ENCODE peak calls at places on chromosome 22, in eight cellular contexts. L is SJSA1, G is adipocyte, N is pancreas, K is left ventricle myocardium inferior, Q is fibroblast of lung, U is SK-N-MC, A is fibroblast of mammary gland. S is an unnamed sample.

GRCh38 chr22:50739279-50739691 is 1.3 kb downstream of the ACR start:
- DNase-seq in L (no peak), G (no peak), N (peak), K (no peak), Q (no peak), U (no peak), A (no peak), S (no peak)

GRCh38 chr22:17369553-17370035 is 334 bp downstream of the CECR2 start:
- DNase-seq in L (no peak), G (peak), N (peak), K (peak), Q (no peak), U (no peak), A (no peak), S (peak)

GRCh38 chr22:21977814-21978213 is 4.8 kb downstream of the TOP3B start:
- DNase-seq in L (no peak), G (no peak), N (no peak), K (no peak), Q (no peak), U (no peak), A (no peak), S (no peak)

GRCh38 chr22:23107487-23108323 is 34.1 kb downstream of the RSPH14 start:
- DNase-seq in L (no peak), G (no peak), N (no peak), K (no peak), Q (no peak), U (no peak), A (no peak), S (no peak)

GRCh38 chr22:24060375-24060788 is 49.3 kb downstream of the CABIN1 start:
- DNase-seq in L (peak), G (peak), N (no peak), K (no peak), Q (peak), U (no peak), A (peak), S (peak)

GRCh38 chr22:48979482-48979881 is 848.2 kb downstream of the BRD1 start:
- DNase-seq in L (no peak), G (no peak), N (no peak), K (no peak), Q (no peak), U (no peak), A (peak), S (no peak)

GRCh38 chr22:46073683-46074504 is 76.4 kb upstream of the PPARA start:
- DNase-seq in L (no peak), G (peak), N (no peak), K (peak), Q (peak), U (no peak), A (peak), S (peak)

GRCh38 chr22:17774206-17774927 is at the start of gene BID:
- DNase-seq in L (no peak), G (peak), N (no peak), K (peak), Q (peak), U (no peak), A (no peak), S (no peak)

GRCh38 chr22:31579835-31580242 is 82.2 kb downstream of the PISD start:
- DNase-seq in L (no peak), G (no peak), N (no peak), K (no peak), Q (no peak), U (no peak), A (no peak), S (peak)

GRCh38 chr22:37675930-37676571 is 615 bp downstream of the LGALS1 start:
- DNase-seq in L (peak), G (peak), N (peak), K (peak), Q (peak), U (no peak), A (peak), S (peak)

GRCh38 chr22:35346596-35347220 is 34.2 kb upstream of the HMOX1 start:
- DNase-seq in L (no peak), G (no peak), N (no peak), K (no peak), Q (no peak), U (no peak), A (no peak), S (no peak)

GRCh38 chr22:50048066-50048765 is 9.9 kb downstream of the TTLL8 start:
- DNase-seq in L (no peak), G (no peak), N (no peak), K (no peak), Q (no peak), U (no peak), A (no peak), S (no peak)

GRCh38 chr22:21738966-21739365 is 3.4 kb upstream of the YPEL1 start:
- DNase-seq in L (peak), G (no peak), N (no peak), K (no peak), Q (no peak), U (no peak), A (no peak), S (no peak)

GRCh38 chr22:23278883-23279675 is 98.8 kb downstream of the BCR start:
- DNase-seq in L (no peak), G (no peak), N (peak), K (no peak), Q (peak), U (no peak), A (peak), S (no peak)

GRCh38 chr22:21939392-21940319 is 13.0 kb downstream of the PPM1F start:
- DNase-seq in L (no peak), G (peak), N (no peak), K (no peak), Q (no peak), U (no peak), A (peak), S (no peak)

GRCh38 chr22:17629167-17629489 is 579 bp upstream of the ATP6V1E1 start:
- DNase-seq in L (no peak), G (no peak), N (no peak), K (no peak), Q (peak), U (no peak), A (no peak), S (no peak)

GRCh38 chr22:24985824-24986214 is 33.3 kb downstream of the KIAA1671 start:
- DNase-seq in L (peak), G (no peak), N (no peak), K (no peak), Q (peak), U (no peak), A (peak), S (peak)

GRCh38 chr22:47143249-47143938 is 380.9 kb downstream of the TBC1D22A start:
- DNase-seq in L (no peak), G (no peak), N (no peak), K (no peak), Q (no peak), U (no peak), A (no peak), S (no peak)

GRCh38 chr22:37303821-37304274 is 21.5 kb downstream of the CYTH4 start:
- DNase-seq in L (peak), G (peak), N (no peak), K (no peak), Q (peak), U (no peak), A (peak), S (peak)

GRCh38 chr22:23898006-23898974 is 4.1 kb downstream of the MIF start:
- DNase-seq in L (no peak), G (no peak), N (no peak), K (no peak), Q (no peak), U (no peak), A (no peak), S (no peak)

GRCh38 chr22:50086526-50086925 is 1.3 kb upstream of the MLC1 start:
- DNase-seq in L (no peak), G (peak), N (no peak), K (no peak), Q (peak), U (no peak), A (peak), S (peak)

GRCh38 chr22:17842386-17842785 is 68.1 kb upstream of the BID start:
- DNase-seq in L (no peak), G (no peak), N (no peak), K (no peak), Q (no peak), U (no peak), A (no peak), S (peak)

GRCh38 chr22:35894464-35894878 is 134.2 kb downstream of the RBFOX2 start:
- DNase-seq in L (no peak), G (no peak), N (no peak), K (no peak), Q (no peak), U (no peak), A (no peak), S (peak)

GRCh38 chr22:17832665-17833064 is 58.4 kb upstream of the BID start:
- DNase-seq in L (no peak), G (no peak), N (no peak), K (peak), Q (no peak), U (no peak), A (no peak), S (no peak)

GRCh38 chr22:22903355-22903777 is 15.8 kb downstream of the IGLL5 start:
- DNase-seq in L (no peak), G (no peak), N (no peak), K (no peak), Q (no peak), U (no peak), A (no peak), S (no peak)

GRCh38 chr22:48781391-48781790 is 1046.3 kb downstream of the BRD1 start:
- DNase-seq in L (peak), G (no peak), N (no peak), K (no peak), Q (no peak), U (no peak), A (no peak), S (no peak)

GRCh38 chr22:32144875-32145274 is 14.2 kb downstream of the C22orf42 start:
- DNase-seq in L (no peak), G (no peak), N (no peak), K (no peak), Q (no peak), U (peak), A (no peak), S (no peak)

GRCh38 chr22:47933891-47934290 is 1171.4 kb downstream of the TBC1D22A start:
- DNase-seq in L (peak), G (no peak), N (no peak), K (no peak), Q (no peak), U (no peak), A (no peak), S (no peak)

GRCh38 chr22:46067159-46068111 is 82.9 kb upstream of the PPARA start:
- DNase-seq in L (no peak), G (no peak), N (peak), K (peak), Q (peak), U (no peak), A (peak), S (no peak)

GRCh38 chr22:46797355-46797754 is 34.9 kb downstream of the TBC1D22A start:
- DNase-seq in L (peak), G (no peak), N (no peak), K (no peak), Q (peak), U (no peak), A (peak), S (peak)

GRCh38 chr22:17436981-17437410 is 67.7 kb downstream of the CECR2 start:
- DNase-seq in L (no peak), G (no peak), N (no peak), K (no peak), Q (no peak), U (no peak), A (no peak), S (no peak)

GRCh38 chr22:23838686-23839468 is at the start of gene DERL3:
- DNase-seq in L (no peak), G (peak), N (peak), K (peak), Q (peak), U (peak), A (peak), S (peak)

GRCh38 chr22:40008726-40009125 is 14.0 kb downstream of the FAM83F start:
- DNase-seq in L (no peak), G (no peak), N (no peak), K (no peak), Q (peak), U (no peak), A (no peak), S (peak)

GRCh38 chr22:50504245-50505211 is 3.0 kb downstream of the LMF2 start:
- DNase-seq in L (peak), G (no peak), N (peak), K (no peak), Q (no peak), U (no peak), A (no peak), S (no peak)

GRCh38 chr22:46088541-46089311 is 61.6 kb upstream of the PPARA start:
- DNase-seq in L (no peak), G (peak), N (no peak), K (peak), Q (peak), U (no peak), A (peak), S (peak)

GRCh38 chr22:27195104-27195503 is 537.7 kb downstream of the MIAT start:
- DNase-seq in L (no peak), G (no peak), N (no peak), K (peak), Q (no peak), U (no peak), A (no peak), S (no peak)

GRCh38 chr22:48889209-48889830 is 938.4 kb downstream of the BRD1 start:
- DNase-seq in L (peak), G (no peak), N (no peak), K (peak), Q (no peak), U (no peak), A (no peak), S (no peak)

DNA sequence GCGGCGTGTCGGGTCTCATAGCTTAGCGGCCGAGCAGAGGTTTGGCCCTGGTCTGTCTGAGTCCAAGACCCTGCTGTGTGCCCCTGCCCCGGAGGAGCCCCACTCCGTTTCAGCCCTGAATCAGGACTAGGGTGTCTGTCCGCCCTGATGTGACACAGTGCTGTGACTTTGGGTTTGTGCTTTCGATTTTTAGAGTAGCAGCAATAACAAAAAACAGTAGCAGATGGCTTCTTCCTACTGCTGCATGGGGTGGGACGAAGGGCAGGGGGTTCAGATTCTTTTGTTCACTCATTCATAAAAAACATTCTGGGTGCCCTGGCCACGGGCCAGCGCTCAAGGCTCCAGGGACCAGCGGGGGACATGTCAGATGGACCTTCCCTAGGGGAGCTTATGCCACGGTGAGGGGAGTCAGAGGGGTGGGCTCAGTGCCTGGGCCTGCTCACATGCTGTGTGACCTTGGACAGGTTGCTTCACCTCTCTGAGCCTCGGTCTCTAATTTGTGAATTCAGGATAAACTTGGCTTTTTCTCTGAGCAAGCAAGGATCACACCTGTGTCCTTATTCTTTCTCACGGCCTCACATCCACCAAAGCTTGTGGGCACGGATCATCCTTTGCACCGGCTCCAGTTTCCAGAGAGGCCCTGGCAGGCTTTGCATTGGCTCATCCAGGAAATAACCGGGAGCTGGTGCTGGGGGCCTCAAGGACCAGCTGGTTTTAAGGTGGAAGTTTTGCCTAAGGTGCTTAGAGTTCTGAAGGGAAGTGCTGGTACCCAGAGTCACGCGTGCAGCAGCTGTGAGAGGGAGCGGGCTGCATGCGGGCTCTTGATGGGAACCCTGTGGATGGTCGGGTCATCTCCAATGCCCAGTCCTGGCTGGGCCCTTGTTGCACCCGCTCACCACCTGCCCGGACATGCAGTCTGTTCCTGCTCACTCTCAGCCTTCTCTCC is 24.4 kb upstream of the PRR5 start:
- DNase-seq in L (no peak), G (no peak), N (no peak), K (no peak), Q (no peak), U (no peak), A (no peak), S (no peak)
- H3K4me3 ChIP-seq in L (no peak), G (no peak), N (no peak), K (no peak), Q (no peak), U (no peak), A (no peak), S (peak)

GRCh38 chr22:29473001-29473400 is 7.0 kb upstream of the NEFH start:
- DNase-seq in L (no peak), G (no peak), N (no peak), K (no peak), Q (no peak), U (no peak), A (no peak), S (no peak)

GRCh38 chr22:29470159-29470855 is 9.7 kb upstream of the NEFH start:
- DNase-seq in L (no peak), G (no peak), N (no peak), K (peak), Q (peak), U (no peak), A (peak), S (peak)

GRCh38 chr22:29464581-29464980 is 15.4 kb upstream of the NEFH start:
- DNase-seq in L (no peak), G (no peak), N (no peak), K (no peak), Q (no peak), U (no peak), A (no peak), S (no peak)

GRCh38 chr22:29475550-29475949 is 4.5 kb upstream of the NEFH start:
- DNase-seq in L (no peak), G (no peak), N (no peak), K (no peak), Q (no peak), U (no peak), A (no peak), S (no peak)

DNA sequence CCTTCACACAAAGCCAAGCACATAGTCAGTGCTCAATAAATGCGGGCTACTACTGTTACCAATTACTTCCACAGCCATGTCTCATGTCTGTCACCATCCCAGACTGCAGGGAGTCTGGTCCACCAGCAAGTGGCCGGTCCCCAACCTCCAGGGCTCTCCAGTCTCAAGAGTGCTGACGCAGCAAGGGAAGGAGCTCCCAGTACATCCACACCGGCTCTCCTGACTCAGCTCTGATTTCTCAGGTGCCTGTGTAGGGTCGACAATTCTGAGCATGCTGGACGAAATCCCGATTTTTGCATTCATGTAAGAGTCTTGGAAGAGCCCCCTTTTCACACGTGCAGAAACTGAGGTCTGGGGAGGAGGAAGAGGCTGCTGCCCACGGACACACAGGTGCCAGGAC is 10.3 kb upstream of the NEFH start:
- DNase-seq in L (no peak), G (no peak), N (no peak), K (no peak), Q (no peak), U (no peak), A (no peak), S (no peak)
- H3K4me3 ChIP-seq in L (no peak), G (peak), N (no peak), K (no peak), Q (no peak), U (peak), A (no peak), S (no peak)

GRCh38 chr22:19853879-19854777 is 546 bp downstream of the GNB1L start:
- DNase-seq in L (peak), G (no peak), N (no peak), K (no peak), Q (no peak), U (no peak), A (no peak), S (peak)

GRCh38 chr22:19854778-19855503 is at the start of the genes GNB1L and RTL10:
- DNase-seq in L (peak), G (peak), N (peak), K (peak), Q (peak), U (peak), A (peak), S (peak)

GRCh38 chr22:19852177-19852781 is 2.4 kb downstream of the GNB1L start:
- DNase-seq in L (peak), G (no peak), N (no peak), K (no peak), Q (no peak), U (no peak), A (no peak), S (no peak)

GRCh38 chr22:19851291-19852176 is 3.1 kb downstream of the GNB1L start:
- DNase-seq in L (no peak), G (no peak), N (no peak), K (no peak), Q (no peak), U (no peak), A (no peak), S (no peak)

DNA sequence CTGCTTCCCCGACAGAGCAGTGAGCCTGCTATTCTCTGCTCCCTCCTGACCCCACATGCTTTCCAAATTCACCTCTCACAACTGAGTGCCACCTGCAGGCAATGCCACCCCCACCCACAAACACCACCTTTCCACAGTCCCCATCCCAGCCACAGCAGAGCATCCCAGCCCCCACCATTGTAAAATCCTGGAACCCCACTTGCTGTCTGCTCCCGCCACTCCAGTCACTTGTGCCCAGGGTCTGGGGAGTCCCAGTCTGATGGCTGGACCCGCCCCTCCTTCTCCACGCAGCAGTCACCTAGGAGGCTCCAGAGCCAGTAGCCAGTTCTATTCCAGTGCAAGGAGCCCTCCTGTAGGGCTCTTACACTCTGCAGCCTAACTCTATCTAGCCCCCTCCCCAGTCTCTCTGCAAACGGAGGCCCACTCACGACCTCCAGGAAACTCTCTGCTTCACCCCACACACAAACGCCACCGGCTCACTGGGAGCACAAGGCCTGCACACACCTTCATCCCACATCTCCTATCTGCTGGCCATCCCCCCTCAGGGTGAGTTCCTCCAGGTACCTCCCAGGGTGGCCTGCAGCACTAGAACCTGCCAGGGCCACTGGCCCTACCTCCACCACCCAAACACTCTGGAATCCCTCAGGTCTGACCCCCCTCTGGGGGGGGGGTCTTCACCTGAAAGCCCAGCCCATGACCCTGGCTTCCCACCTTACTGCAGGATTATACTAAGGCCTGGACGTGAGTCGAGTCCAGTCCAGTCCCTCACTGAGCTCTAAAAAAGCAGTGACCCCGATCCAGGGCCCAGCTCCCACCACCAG is 1.4 kb downstream of the GNB1L start:
- DNase-seq in L (no peak), G (no peak), N (no peak), K (no peak), Q (no peak), U (no peak), A (no peak), S (no peak)
- H3K4me3 ChIP-seq in L (peak), G (peak), N (peak), K (peak), Q (peak), U (peak), A (peak), S (peak)

GRCh38 chr22:38874529-38875222 is 2.7 kb upstream of the CBX6 start:
- DNase-seq in L (no peak), G (no peak), N (no peak), K (no peak), Q (no peak), U (no peak), A (no peak), S (no peak)

GRCh38 chr22:38872172-38872830 is at the start of gene CBX6:
- DNase-seq in L (peak), G (peak), N (peak), K (peak), Q (peak), U (peak), A (peak), S (peak)

GRCh38 chr22:38872831-38873248 is 824 bp upstream of the CBX6 start:
- DNase-seq in L (no peak), G (peak), N (peak), K (peak), Q (peak), U (no peak), A (no peak), S (peak)

GRCh38 chr22:38871360-38872171 is 450 bp downstream of the CBX6 start:
- DNase-seq in L (no peak), G (peak), N (no peak), K (no peak), Q (no peak), U (no peak), A (no peak), S (no peak)

GRCh38 chr22:38873469-38874411 is 1.7 kb upstream of the CBX6 start:
- DNase-seq in L (no peak), G (no peak), N (no peak), K (no peak), Q (no peak), U (no peak), A (no peak), S (no peak)
- H3K4me3 ChIP-seq in L (peak), G (peak), N (no peak), K (peak), Q (peak), U (peak), A (no peak), S (no peak)

S was measured in choroid plexus epithelial cell.